ENCODE peak calls at places on chromosomes 12 and 14, in four cellular contexts. S is fibroblast of lung, X is lung, G is PC-3. P is an unnamed sample.

GRCh38 chr12:68368332-68368731 is 36.2 kb upstream of the MDM1 start:
- DNase-seq in X (no peak), G (no peak), S (no peak), P (no peak)

GRCh38 chr12:91381309-91381804 is 198.7 kb upstream of the DCN start:
- DNase-seq in S (peak; percentile 90), X (peak; percentile 54), G (peak; percentile 40), P (no peak)

GRCh38 chr12:87121908-87122307 is 865.7 kb upstream of the MGAT4C start:
- DNase-seq in G (no peak), X (no peak), S (no peak), P (no peak)

GRCh38 chr12:71945121-71945520 is 6.5 kb downstream of the TPH2 start:
- DNase-seq in G (no peak), S (no peak), X (no peak), P (no peak)

GRCh38 chr12:20314325-20314724 is 54.0 kb upstream of the PDE3A start:
- DNase-seq in S (peak; percentile 49), G (no peak), X (no peak), P (no peak)

GRCh38 chr12:123916729-123917128 is 55.9 kb downstream of the CCDC92 start:
- DNase-seq in X (no peak), G (no peak), S (peak; percentile 48), P (no peak)

GRCh38 chr12:15050664-15051063 is 77.8 kb downstream of the PDE6H start:
- DNase-seq in X (no peak), S (peak; percentile 40), G (no peak), P (no peak)

GRCh38 chr12:113096675-113097461 is 38.7 kb downstream of the RASAL1 start:
- DNase-seq in X (no peak), S (no peak), G (no peak), P (no peak)

GRCh38 chr14:50560929-50561280 is 960 bp downstream of the ATL1 start:
- DNase-seq in G (peak; percentile 37), X (peak; percentile 82), S (peak; percentile 76), P (peak; percentile 29)

GRCh38 chr12:55816876-55817351 is 610 bp downstream of the SARNP start:
- DNase-seq in G (peak; percentile 17), S (no peak), X (no peak), P (no peak)

GRCh38 chr12:94689002-94689645 is 38.8 kb upstream of the TMCC3 start:
- DNase-seq in S (peak; percentile 58), G (no peak), X (no peak), P (no peak)

GRCh38 chr12:120282229-120282628 is 9.5 kb downstream of the RNU4-2 start:
- DNase-seq in S (no peak), G (no peak), X (no peak), P (no peak)

GRCh38 chr14:47149326-47149725 is 497.7 kb upstream of the RPL10L start:
- DNase-seq in S (peak; percentile 84), X (no peak), G (no peak), P (no peak)

GRCh38 chr12:128911861-128912260 is 58.6 kb downstream of the GLT1D1 start:
- DNase-seq in S (no peak), G (no peak), X (no peak), P (no peak)

GRCh38 chr14:64971452-64971889 is 665 bp downstream of the RAB15 start:
- DNase-seq in G (no peak), X (no peak), S (no peak), P (no peak)

GRCh38 chr12:89873745-89874144 is 165.1 kb upstream of the ATP2B1 start:
- DNase-seq in X (no peak), G (no peak), S (peak; percentile 35), P (no peak)
- H3K27ac ChIP-seq in X (no peak overlapping the region), G (no peak overlapping the region), S (no peak overlapping the region), P (no peak overlapping the region)

DNA sequence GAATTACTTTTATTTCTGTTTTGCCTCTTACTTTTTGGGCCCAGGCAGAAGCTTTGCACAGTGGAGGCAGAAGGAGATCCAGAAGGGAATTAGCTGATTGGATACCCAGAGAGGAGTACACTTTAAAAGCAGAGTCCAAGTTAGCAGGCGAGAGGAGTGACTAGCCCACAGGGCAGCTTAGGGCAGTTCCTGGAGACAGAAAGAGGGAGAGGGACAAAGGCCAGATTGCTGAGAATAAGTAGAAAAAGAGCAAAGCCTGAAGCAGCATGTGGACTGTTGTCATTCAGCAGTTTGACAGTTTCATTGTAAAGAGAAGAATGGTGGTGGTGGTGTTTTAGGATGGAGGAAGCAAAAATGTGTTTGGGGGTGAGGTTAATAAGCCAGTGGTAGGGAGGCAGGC is 95.1 kb downstream of the PELI2 start:
- DNase-seq in S (no peak), G (no peak), X (no peak), P (no peak)
- TF ChIP-seq CTCF in S (no peak), G (no peak), X (no peak), P (no peak)

DNA sequence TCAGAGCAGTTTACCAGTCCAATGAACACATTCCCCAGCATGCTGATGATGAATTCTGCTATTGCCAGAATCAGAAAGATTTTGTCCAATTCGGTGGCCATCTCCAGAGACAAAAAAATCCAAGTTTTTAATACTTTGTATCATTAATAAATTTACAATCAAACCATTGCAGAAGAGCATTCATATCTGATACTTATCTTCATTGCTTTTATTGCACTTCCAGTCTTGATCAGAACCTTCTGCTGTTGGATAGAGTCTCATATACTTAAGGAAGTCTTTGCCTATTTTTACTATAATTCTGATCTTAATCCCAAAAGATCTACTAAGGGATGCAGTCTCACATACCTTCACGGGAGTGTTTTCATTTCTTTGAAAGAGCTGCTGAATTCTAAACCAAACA is at the start of gene TAS2R42:
- DNase-seq in S (no peak), X (no peak), G (no peak), P (no peak)
- H3K9me3 ChIP-seq in S (no peaks in the 10 kb centered on the region), X (no peaks in the 10 kb centered on the region), G (no peaks in the 10 kb centered on the region), P (no peaks in the 10 kb centered on the region)

GRCh38 chr14:73773441-73774243 is 59.5 kb upstream of the PNMA1 start:
- DNase-seq in X (no peak), S (no peak), G (no peak), P (no peak)
- H3K27ac ChIP-seq in X (peak overlapping the region; percentile 0), S (no peak overlapping the region), G (no peak overlapping the region), P (no peak overlapping the region)

GRCh38 chr12:64798165-64798564 is 26.3 kb upstream of the TBC1D30 start:
- DNase-seq in S (no peak), G (no peak), X (no peak), P (no peak)

GRCh38 chr12:64797156-64797555 is 27.3 kb upstream of the TBC1D30 start:
- DNase-seq in X (no peak), S (no peak), G (peak; percentile 82), P (no peak)

GRCh38 chr12:64806173-64806572 is 18.3 kb upstream of the TBC1D30 start:
- DNase-seq in X (no peak), S (no peak), G (no peak), P (no peak)

GRCh38 chr12:64800640-64801039 is 23.8 kb upstream of the TBC1D30 start:
- DNase-seq in G (no peak), X (no peak), S (no peak), P (no peak)

DNA sequence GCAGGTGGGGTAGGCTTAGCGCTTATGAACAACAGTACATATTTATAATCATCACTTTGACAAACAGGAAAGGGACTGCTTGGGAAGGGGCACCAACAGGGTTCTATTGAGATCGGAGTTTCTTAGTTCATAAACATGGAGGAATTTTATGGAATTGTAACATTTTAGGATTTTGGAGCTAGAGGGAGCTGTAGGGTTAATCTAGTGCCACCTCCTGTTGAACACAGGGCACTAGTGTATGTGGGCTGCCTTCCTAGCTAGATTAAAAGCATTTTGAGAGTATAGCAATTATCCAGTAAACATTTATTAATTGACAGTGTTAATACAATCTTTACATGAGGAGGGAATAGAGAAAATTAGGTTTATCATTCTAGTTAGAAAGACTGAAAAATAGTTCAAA is 23.1 kb upstream of the TBC1D30 start:
- DNase-seq in S (no peak), G (peak; percentile 68), X (no peak), P (no peak)
- TF ChIP-seq CTCF in S (peak; percentile 55), G (peak; percentile 77), X (no peak), P (no peak)

DNA sequence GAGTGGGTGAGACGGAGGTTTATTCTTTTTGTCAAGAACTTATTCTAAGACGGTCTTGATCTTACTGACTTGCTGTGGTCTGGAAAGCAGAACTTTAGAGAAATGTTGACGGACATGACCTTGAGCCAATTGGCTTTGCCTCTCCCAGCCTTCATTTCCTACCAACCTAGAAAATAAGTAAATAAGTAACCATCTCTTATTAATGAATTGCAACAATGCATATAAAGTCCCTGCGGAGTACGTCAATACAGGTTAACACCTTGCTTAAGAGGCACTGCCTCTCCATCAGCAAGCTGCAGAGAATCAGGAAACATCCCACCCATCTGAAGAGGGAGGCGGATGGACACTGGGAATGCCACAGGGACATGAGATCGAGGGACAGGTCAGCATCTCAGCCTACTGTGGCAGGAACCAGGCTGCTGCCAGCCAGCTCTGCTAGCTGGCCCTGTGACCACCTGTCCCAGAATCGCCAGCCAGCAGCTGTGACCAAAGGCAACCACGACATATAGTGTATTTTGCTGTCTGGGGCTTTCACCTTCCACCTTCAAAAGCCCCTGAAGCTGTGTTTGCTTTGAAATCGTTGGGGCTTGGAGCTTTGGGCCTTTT is 208.3 kb downstream of the BCL11B start:
- DNase-seq in S (no peak), G (no peak), X (no peak), P (no peak)
- H3K9me3 ChIP-seq in S (no peaks in the 10 kb centered on the region), G (no peaks in the 10 kb centered on the region), X (no peaks in the 10 kb centered on the region), P (no peaks in the 10 kb centered on the region)

GRCh38 chr12:64660237-64661018 is 50.1 kb downstream of the RASSF3 start:
- DNase-seq in S (no peak), G (no peak), X (no peak), P (no peak)

GRCh38 chr12:64665506-64665905 is 55.2 kb downstream of the RASSF3 start:
- DNase-seq in G (no peak), S (no peak), X (no peak), P (no peak)

GRCh38 chr12:64658892-64659481 is 48.7 kb downstream of the RASSF3 start:
- DNase-seq in X (no peak), G (no peak), S (no peak), P (no peak)

GRCh38 chr12:64666054-64666914 is 56.0 kb downstream of the RASSF3 start:
- DNase-seq in X (no peak), S (peak; percentile 72), G (peak; percentile 28), P (no peak)

GRCh38 chr12:64663019-64663418 is 52.7 kb downstream of the RASSF3 start:
- DNase-seq in G (no peak), X (no peak), S (no peak), P (no peak)
- H3K27ac ChIP-seq in G (no peak overlapping the region), X (no peak overlapping the region), S (no peak overlapping the region), P (peak overlapping the region; percentile 48)

GRCh38 chr12:3333583-3333982 is 157.4 kb upstream of the PRMT8 start:
- DNase-seq in X (no peak), G (peak; percentile 22), S (no peak), P (no peak)
- TF ChIP-seq CTCF in X (no peak), G (peak; percentile 17), S (no peak), P (no peak)

GRCh38 chr14:104345316-104346111 is 207.1 kb downstream of the KIF26A start:
- DNase-seq in G (no peak), X (no peak), S (no peak), P (peak; percentile 15)
- H3K9me3 ChIP-seq in G (no peaks in the 10 kb centered on the region), X (no peaks in the 10 kb centered on the region), S (no peaks in the 10 kb centered on the region), P (no peaks in the 10 kb centered on the region)

GRCh38 chr12:6154730-6155459 is 30.4 kb upstream of the VWF start:
- DNase-seq in G (no peak), X (peak; percentile 43), S (no peak), P (no peak)
- H3K27ac ChIP-seq in G (no peak overlapping the region), X (peak overlapping the region; percentile 48), S (no peak overlapping the region), P (no peak overlapping the region)

P was measured in CD4-positive, alpha-beta T cell.